ENCODE peak calls at places on chromosomes 6 and 20, in six cellular contexts. G, A, U, M, S and N are unnamed samples.

GRCh38 chr20:51275816-51276215 is 252.9 kb upstream of the KCNG1 start:
- DNase-seq in G (no peak), M (peak), A (no peak), S (no peak), U (no peak), N (no peak)

GRCh38 chr20:22490287-22491187 is 93.8 kb downstream of the FOXA2 start:
- DNase-seq in M (no peak), S (peak), U (no peak), G (no peak), A (no peak), N (no peak)

GRCh38 chr6:147509900-147510299 is 1.4 kb downstream of the SAMD5 start:
- DNase-seq in A (no peak), G (no peak), M (no peak), S (no peak), U (no peak), N (no peak)

GRCh38 chr6:57224769-57225515 is 2.8 kb upstream of the RAB23 start:
- DNase-seq in U (no peak), A (no peak), G (no peak), M (peak), S (no peak), N (no peak)

GRCh38 chr20:43028470-43028869 is 161.2 kb downstream of the PTPRT start:
- DNase-seq in G (no peak), A (no peak), S (no peak), U (no peak), M (no peak), N (no peak)

GRCh38 chr20:63765918-63766317 is 26.3 kb downstream of the SLC2A4RG start:
- DNase-seq in M (no peak), S (no peak), G (no peak), A (no peak), U (no peak), N (no peak)

GRCh38 chr20:50642288-50642803 is 49.0 kb downstream of the RIPOR3 start:
- DNase-seq in U (no peak), M (no peak), S (no peak), G (no peak), A (no peak), N (no peak)

GRCh38 chr6:193773-194310 is 98.4 kb upstream of the DUSP22 start:
- DNase-seq in S (peak), U (peak), G (no peak), A (no peak), M (no peak), N (peak)

GRCh38 chr6:91751496-91751895 is 1164.6 kb upstream of the MAP3K7 start:
- DNase-seq in M (no peak), S (peak), U (no peak), G (no peak), A (no peak), N (no peak)

GRCh38 chr6:166097914-166098522 is 69.6 kb downstream of the TBXT start:
- DNase-seq in G (peak), M (peak), U (no peak), S (no peak), A (peak), N (peak)